ENCODE peak calls at places on chromosomes 6 and 20, in six cellular contexts. One of them, this sample, is unnamed.

GRCh38 chr6:105646391-105646867 is 243.5 kb upstream of the PREP start:
- DNase-seq in stomach: no peak
- DNase-seq in endothelial cell of umbilical vein: no peak
- DNase-seq in Panc1: no peak
- DNase-seq in breast epithelium: no peak
- DNase-seq in SK-N-SH: no peak
- DNase-seq in this sample: no peak

GRCh38 chr20:59268827-59269226 is 31.6 kb upstream of the EDN3 start:
- DNase-seq in stomach: no peak
- DNase-seq in endothelial cell of umbilical vein: no peak
- DNase-seq in Panc1: no peak
- DNase-seq in breast epithelium: no peak
- DNase-seq in SK-N-SH: no peak
- DNase-seq in this sample: no peak

GRCh38 chr20:33812673-33813462 is 1.7 kb downstream of the CHMP4B start:
- DNase-seq in stomach: no peak
- DNase-seq in endothelial cell of umbilical vein: peak
- DNase-seq in Panc1: no peak
- DNase-seq in breast epithelium: no peak
- DNase-seq in SK-N-SH: peak
- DNase-seq in this sample: no peak

GRCh38 chr6:146905313-146905712 is 298.9 kb upstream of the STXBP5 start:
- DNase-seq in stomach: peak
- DNase-seq in endothelial cell of umbilical vein: peak
- DNase-seq in Panc1: no peak
- DNase-seq in breast epithelium: peak
- DNase-seq in SK-N-SH: peak
- DNase-seq in this sample: no peak

GRCh38 chr6:169165031-169165430 is 88.6 kb downstream of the THBS2 start:
- DNase-seq in stomach: peak
- DNase-seq in endothelial cell of umbilical vein: no peak
- DNase-seq in Panc1: no peak
- DNase-seq in breast epithelium: no peak
- DNase-seq in SK-N-SH: peak
- DNase-seq in this sample: no peak

GRCh38 chr6:93182933-93183479 is 236.4 kb downstream of the EPHA7 start:
- DNase-seq in stomach: no peak
- DNase-seq in endothelial cell of umbilical vein: no peak
- DNase-seq in Panc1: no peak
- DNase-seq in breast epithelium: no peak
- DNase-seq in SK-N-SH: no peak
- DNase-seq in this sample: no peak

GRCh38 chr6:112357801-112358200 is 10.7 kb downstream of the RFPL4B start:
- DNase-seq in stomach: no peak
- DNase-seq in endothelial cell of umbilical vein: peak
- DNase-seq in Panc1: no peak
- DNase-seq in breast epithelium: no peak
- DNase-seq in SK-N-SH: no peak
- DNase-seq in this sample: no peak

GRCh38 chr20:24811020-24811419 is 138.0 kb upstream of the CST7 start:
- DNase-seq in stomach: no peak
- DNase-seq in endothelial cell of umbilical vein: no peak
- DNase-seq in Panc1: no peak
- DNase-seq in breast epithelium: no peak
- DNase-seq in SK-N-SH: no peak
- DNase-seq in this sample: peak

GRCh38 chr6:101001012-101001411 is 119.9 kb upstream of the ASCC3 start:
- DNase-seq in stomach: no peak
- DNase-seq in endothelial cell of umbilical vein: no peak
- DNase-seq in Panc1: no peak
- DNase-seq in breast epithelium: no peak
- DNase-seq in SK-N-SH: no peak
- DNase-seq in this sample: no peak

GRCh38 chr20:10659651-10660601 is 13.9 kb downstream of the JAG1 start:
- DNase-seq in stomach: no peak
- DNase-seq in endothelial cell of umbilical vein: no peak
- DNase-seq in Panc1: no peak
- DNase-seq in breast epithelium: no peak
- DNase-seq in SK-N-SH: no peak
- DNase-seq in this sample: no peak

GRCh38 chr6:1952726-1953360 is 292.6 kb downstream of the GMDS start:
- DNase-seq in stomach: no peak
- DNase-seq in endothelial cell of umbilical vein: no peak
- DNase-seq in Panc1: peak
- DNase-seq in breast epithelium: no peak
- DNase-seq in SK-N-SH: no peak
- DNase-seq in this sample: no peak

GRCh38 chr6:119443993-119444641 is 94.6 kb upstream of the MAN1A1 start:
- DNase-seq in stomach: no peak
- DNase-seq in endothelial cell of umbilical vein: no peak
- DNase-seq in Panc1: no peak
- DNase-seq in breast epithelium: no peak
- DNase-seq in SK-N-SH: no peak
- DNase-seq in this sample: no peak

GRCh38 chr6:140051521-140052455 is 677.3 kb upstream of the CITED2 start:
- DNase-seq in stomach: no peak
- DNase-seq in endothelial cell of umbilical vein: peak
- DNase-seq in Panc1: no peak
- DNase-seq in breast epithelium: no peak
- DNase-seq in SK-N-SH: peak
- DNase-seq in this sample: no peak

GRCh38 chr20:31570021-31570463 is 35.0 kb upstream of the ID1 start:
- DNase-seq in stomach: no peak
- DNase-seq in endothelial cell of umbilical vein: no peak
- DNase-seq in Panc1: no peak
- DNase-seq in breast epithelium: no peak
- DNase-seq in SK-N-SH: no peak
- DNase-seq in this sample: no peak

GRCh38 chr6:132713355-132714134 is at the start of gene VNN1:
- DNase-seq in stomach: no peak
- DNase-seq in endothelial cell of umbilical vein: no peak
- DNase-seq in Panc1: no peak
- DNase-seq in breast epithelium: no peak
- DNase-seq in SK-N-SH: no peak
- DNase-seq in this sample: no peak

GRCh38 chr6:161418458-161418945 is 144.6 kb upstream of the AGPAT4 start:
- DNase-seq in stomach: no peak
- DNase-seq in endothelial cell of umbilical vein: peak
- DNase-seq in Panc1: peak
- DNase-seq in breast epithelium: no peak
- DNase-seq in SK-N-SH: peak
- DNase-seq in this sample: no peak

GRCh38 chr6:154408906-154409500 is 52.4 kb upstream of the IPCEF1 start:
- DNase-seq in stomach: no peak
- DNase-seq in endothelial cell of umbilical vein: peak
- DNase-seq in Panc1: no peak
- DNase-seq in breast epithelium: no peak
- DNase-seq in SK-N-SH: no peak
- DNase-seq in this sample: no peak

GRCh38 chr6:24140572-24140971 is 14.6 kb downstream of the NRSN1 start:
- DNase-seq in stomach: no peak
- DNase-seq in endothelial cell of umbilical vein: no peak
- DNase-seq in Panc1: no peak
- DNase-seq in breast epithelium: no peak
- DNase-seq in SK-N-SH: no peak
- DNase-seq in this sample: no peak

GRCh38 chr6:30938730-30939129 is 2.0 kb upstream of the MUCL3 start:
- DNase-seq in stomach: no peak
- DNase-seq in endothelial cell of umbilical vein: no peak
- DNase-seq in Panc1: no peak
- DNase-seq in breast epithelium: no peak
- DNase-seq in SK-N-SH: no peak
- DNase-seq in this sample: no peak

GRCh38 chr20:23245553-23246128 is 105.0 kb upstream of the NXT1 start:
- DNase-seq in stomach: peak
- DNase-seq in endothelial cell of umbilical vein: peak
- DNase-seq in Panc1: peak
- DNase-seq in breast epithelium: no peak
- DNase-seq in SK-N-SH: no peak
- DNase-seq in this sample: peak

GRCh38 chr6:129206761-129207330 is 323.9 kb downstream of the LAMA2 start:
- DNase-seq in stomach: no peak
- DNase-seq in endothelial cell of umbilical vein: no peak
- DNase-seq in Panc1: no peak
- DNase-seq in breast epithelium: no peak
- DNase-seq in SK-N-SH: no peak
- DNase-seq in this sample: no peak

GRCh38 chr6:87151786-87152527 is 3.4 kb upstream of the ZNF292 start:
- DNase-seq in stomach: peak
- DNase-seq in endothelial cell of umbilical vein: peak
- DNase-seq in Panc1: no peak
- DNase-seq in breast epithelium: peak
- DNase-seq in SK-N-SH: peak
- DNase-seq in this sample: peak

GRCh38 chr6:15387118-15387517 is 141.2 kb downstream of the JARID2 start:
- DNase-seq in stomach: no peak
- DNase-seq in endothelial cell of umbilical vein: no peak
- DNase-seq in Panc1: no peak
- DNase-seq in breast epithelium: no peak
- DNase-seq in SK-N-SH: no peak
- DNase-seq in this sample: no peak

GRCh38 chr20:56088381-56088780 is 83.1 kb upstream of the CBLN4 start:
- DNase-seq in stomach: no peak
- DNase-seq in endothelial cell of umbilical vein: no peak
- DNase-seq in Panc1: no peak
- DNase-seq in breast epithelium: no peak
- DNase-seq in SK-N-SH: no peak
- DNase-seq in this sample: no peak

GRCh38 chr20:43925215-43925614 is 10.6 kb downstream of the TOX2 start:
- DNase-seq in stomach: no peak
- DNase-seq in endothelial cell of umbilical vein: no peak
- DNase-seq in Panc1: no peak
- DNase-seq in breast epithelium: no peak
- DNase-seq in SK-N-SH: no peak
- DNase-seq in this sample: no peak

GRCh38 chr6:64580346-64580745 is 944.7 kb downstream of the PHF3 start:
- DNase-seq in stomach: no peak
- DNase-seq in endothelial cell of umbilical vein: no peak
- DNase-seq in Panc1: no peak
- DNase-seq in breast epithelium: no peak
- DNase-seq in SK-N-SH: no peak
- DNase-seq in this sample: no peak

GRCh38 chr6:134520181-134521115 is 202.5 kb upstream of the SGK1 start:
- DNase-seq in stomach: no peak
- DNase-seq in endothelial cell of umbilical vein: peak
- DNase-seq in Panc1: no peak
- DNase-seq in breast epithelium: no peak
- DNase-seq in SK-N-SH: no peak
- DNase-seq in this sample: no peak

GRCh38 chr6:166621114-166621540 is 5.9 kb downstream of the RPS6KA2 start:
- DNase-seq in stomach: peak
- DNase-seq in endothelial cell of umbilical vein: no peak
- DNase-seq in Panc1: no peak
- DNase-seq in breast epithelium: no peak
- DNase-seq in SK-N-SH: no peak
- DNase-seq in this sample: no peak

GRCh38 chr6:150624199-150624598 is 24.5 kb downstream of the PLEKHG1 start:
- DNase-seq in stomach: no peak
- DNase-seq in endothelial cell of umbilical vein: no peak
- DNase-seq in Panc1: no peak
- DNase-seq in breast epithelium: no peak
- DNase-seq in SK-N-SH: no peak
- DNase-seq in this sample: no peak

GRCh38 chr20:18904192-18904591 is 90.6 kb downstream of the SCP2D1 start:
- DNase-seq in stomach: no peak
- DNase-seq in endothelial cell of umbilical vein: no peak
- DNase-seq in Panc1: no peak
- DNase-seq in breast epithelium: no peak
- DNase-seq in SK-N-SH: no peak
- DNase-seq in this sample: no peak

GRCh38 chr20:18907353-18907752 is 93.8 kb downstream of the SCP2D1 start:
- DNase-seq in stomach: no peak
- DNase-seq in endothelial cell of umbilical vein: no peak
- DNase-seq in Panc1: no peak
- DNase-seq in breast epithelium: no peak
- DNase-seq in SK-N-SH: no peak
- DNase-seq in this sample: no peak

GRCh38 chr20:18906046-18906445 is 92.5 kb downstream of the SCP2D1 start:
- DNase-seq in stomach: no peak
- DNase-seq in endothelial cell of umbilical vein: no peak
- DNase-seq in Panc1: no peak
- DNase-seq in breast epithelium: no peak
- DNase-seq in SK-N-SH: no peak
- DNase-seq in this sample: no peak

GRCh38 chr20:18904624-18905023 is 91.0 kb downstream of the SCP2D1 start:
- DNase-seq in stomach: no peak
- DNase-seq in endothelial cell of umbilical vein: no peak
- DNase-seq in Panc1: peak
- DNase-seq in breast epithelium: no peak
- DNase-seq in SK-N-SH: no peak
- DNase-seq in this sample: no peak

GRCh38 chr20:18902181-18902725 is 88.7 kb downstream of the SCP2D1 start:
- DNase-seq in stomach: no peak
- DNase-seq in endothelial cell of umbilical vein: no peak
- DNase-seq in Panc1: no peak
- DNase-seq in breast epithelium: no peak
- DNase-seq in SK-N-SH: no peak
- DNase-seq in this sample: no peak
- H3K27ac ChIP-seq in stomach: no peak
- H3K27ac ChIP-seq in endothelial cell of umbilical vein: no peak
- H3K27ac ChIP-seq in Panc1: no peak
- H3K27ac ChIP-seq in breast epithelium: no peak
- H3K27ac ChIP-seq in SK-N-SH: no peak
- H3K27ac ChIP-seq in this sample: no peak

DNA sequence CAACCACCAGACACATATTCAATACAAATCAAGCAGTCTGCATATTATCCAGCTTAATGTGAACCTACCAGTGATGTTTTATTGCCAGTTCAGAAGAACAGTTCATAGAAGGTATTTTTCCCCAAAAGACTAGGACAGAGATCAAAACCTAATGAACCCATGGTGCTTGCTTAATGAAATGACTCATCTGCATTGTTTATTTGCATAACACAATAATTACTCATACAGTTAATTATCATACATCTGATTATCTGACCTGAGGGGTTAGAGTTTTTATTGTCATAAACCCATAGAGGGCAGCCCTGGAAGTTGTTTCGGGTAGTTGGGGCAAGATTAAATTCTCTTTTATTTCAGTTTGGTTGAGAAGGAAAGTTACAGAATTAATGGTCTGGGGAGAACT is 830.9 kb downstream of the TFAP2A start:
- DNase-seq in stomach: no peak
- DNase-seq in endothelial cell of umbilical vein: peak
- DNase-seq in Panc1: no peak
- DNase-seq in breast epithelium: no peak
- DNase-seq in SK-N-SH: no peak
- DNase-seq in this sample: no peak
- TF ChIP-seq CTCF in stomach: no peak
- TF ChIP-seq CTCF in endothelial cell of umbilical vein: no peak
- TF ChIP-seq CTCF in Panc1: no peak
- TF ChIP-seq CTCF in breast epithelium: no peak
- TF ChIP-seq CTCF in SK-N-SH: no peak
- TF ChIP-seq CTCF in this sample: no peak

GRCh38 chr6:84635081-84635745 is 129.2 kb downstream of the TBX18 start:
- DNase-seq in stomach: no peak
- DNase-seq in endothelial cell of umbilical vein: no peak
- DNase-seq in Panc1: no peak
- DNase-seq in breast epithelium: no peak
- DNase-seq in SK-N-SH: no peak
- DNase-seq in this sample: no peak
- TF ChIP-seq POLR2AphosphoS5 in stomach: no peak
- TF ChIP-seq POLR2AphosphoS5 in endothelial cell of umbilical vein: no peak
- TF ChIP-seq POLR2AphosphoS5 in Panc1: no peak
- TF ChIP-seq POLR2AphosphoS5 in breast epithelium: no peak
- TF ChIP-seq POLR2AphosphoS5 in SK-N-SH: no peak
- TF ChIP-seq POLR2AphosphoS5 in this sample: no peak

GRCh38 chr6:43123691-43124314 is 47.3 kb upstream of the SRF start:
- DNase-seq in stomach: no peak
- DNase-seq in endothelial cell of umbilical vein: no peak
- DNase-seq in Panc1: no peak
- DNase-seq in breast epithelium: no peak
- DNase-seq in SK-N-SH: peak
- DNase-seq in this sample: peak
- H3K27ac ChIP-seq in stomach: peak
- H3K27ac ChIP-seq in endothelial cell of umbilical vein: no peak
- H3K27ac ChIP-seq in Panc1: peak
- H3K27ac ChIP-seq in breast epithelium: peak
- H3K27ac ChIP-seq in SK-N-SH: peak
- H3K27ac ChIP-seq in this sample: no peak

This sample was measured in spleen.